ENCODE peak calls at places on chromosome 15, in four cellular contexts. O is fibroblast of mammary gland, C is GM12864, S is tibial artery. A is an unnamed sample.

GRCh38 chr15:27336676-27337075 is 365.7 kb downstream of the GABRG3 start:
- DNase-seq in O (no peak), C (no peak), S (no peak), A (no peak)

GRCh38 chr15:68154923-68155559 is 50.1 kb downstream of the CALML4 start:
- DNase-seq in O (peak; percentile 76), C (peak; percentile 24), S (peak; percentile 37), A (peak; percentile 83)

GRCh38 chr15:76994971-76995945 is at the start of gene PSTPIP1:
- DNase-seq in O (no peak), C (no peak), S (no peak), A (no peak)

GRCh38 chr15:87570186-87570585 is 686.4 kb downstream of the NTRK3 start:
- DNase-seq in O (no peak), C (no peak), S (no peak), A (no peak)

GRCh38 chr15:39300451-39301153 is 280.3 kb upstream of the THBS1 start:
- DNase-seq in O (peak; percentile 69), C (no peak), S (no peak), A (peak; percentile 73)

GRCh38 chr15:69046781-69047180 is 32.3 kb downstream of the NOX5 start:
- DNase-seq in O (no peak), C (no peak), S (no peak), A (no peak)

GRCh38 chr15:57611938-57612337 is 20.2 kb downstream of the MYZAP start:
- DNase-seq in O (peak; percentile 30), C (no peak), S (peak; percentile 42), A (peak; percentile 48)

GRCh38 chr15:41894791-41895463 is 1.1 kb upstream of the SPTBN5 start:
- DNase-seq in O (peak; percentile 76), C (peak; percentile 53), S (peak; percentile 79), A (peak; percentile 77)

GRCh38 chr15:31504462-31504839 is 177.8 kb downstream of the KLF13 start:
- DNase-seq in O (no peak), C (no peak), S (no peak), A (no peak)

GRCh38 chr15:25700916-25701315 is 162.2 kb downstream of the ATP10A start:
- DNase-seq in O (no peak), C (no peak), S (no peak), A (no peak)

GRCh38 chr15:63474810-63475316 is 29.5 kb upstream of the USP3 start:
- DNase-seq in O (peak; percentile 25), C (peak; percentile 96), S (no peak), A (no peak)

GRCh38 chr15:49718846-49719245 is 98.0 kb downstream of the DTWD1 start:
- DNase-seq in O (no peak), C (no peak), S (no peak), A (no peak)

GRCh38 chr15:50256188-50257041 is 9.1 kb downstream of the HDC start:
- DNase-seq in O (peak; percentile 75), C (no peak), S (no peak), A (peak; percentile 60)

GRCh38 chr15:72800819-72801481 is 17.4 kb upstream of the ADPGK start:
- DNase-seq in O (peak; percentile 34), C (no peak), S (no peak), A (peak; percentile 32)

GRCh38 chr15:68277131-68277604 is 377 bp upstream of the FEM1B start:
- DNase-seq in O (peak; percentile 59), C (no peak), S (peak; percentile 54), A (peak; percentile 69)

GRCh38 chr15:75533945-75534344 is 45.2 kb downstream of the PTPN9 start:
- DNase-seq in O (no peak), C (no peak), S (no peak), A (no peak)

GRCh38 chr15:95825198-95825597 is 505.3 kb upstream of the NR2F2 start:
- DNase-seq in O (no peak), C (no peak), S (no peak), A (no peak)

GRCh38 chr15:95826388-95826781 is 504.1 kb upstream of the NR2F2 start:
- DNase-seq in O (no peak), C (no peak), S (no peak), A (no peak)

GRCh38 chr15:95829062-95829461 is 501.4 kb upstream of the NR2F2 start:
- DNase-seq in O (no peak), C (no peak), S (no peak), A (no peak)

GRCh38 chr15:95825672-95826387 is 504.7 kb upstream of the NR2F2 start:
- DNase-seq in O (no peak), C (no peak), S (no peak), A (no peak)

GRCh38 chr15:95826831-95827230 is 503.7 kb upstream of the NR2F2 start:
- DNase-seq in O (no peak), C (no peak), S (no peak), A (no peak)
- TF ChIP-seq CTCF in O (peak; percentile 15), C (no peak), S (no peak), A (peak; percentile 14)

DNA sequence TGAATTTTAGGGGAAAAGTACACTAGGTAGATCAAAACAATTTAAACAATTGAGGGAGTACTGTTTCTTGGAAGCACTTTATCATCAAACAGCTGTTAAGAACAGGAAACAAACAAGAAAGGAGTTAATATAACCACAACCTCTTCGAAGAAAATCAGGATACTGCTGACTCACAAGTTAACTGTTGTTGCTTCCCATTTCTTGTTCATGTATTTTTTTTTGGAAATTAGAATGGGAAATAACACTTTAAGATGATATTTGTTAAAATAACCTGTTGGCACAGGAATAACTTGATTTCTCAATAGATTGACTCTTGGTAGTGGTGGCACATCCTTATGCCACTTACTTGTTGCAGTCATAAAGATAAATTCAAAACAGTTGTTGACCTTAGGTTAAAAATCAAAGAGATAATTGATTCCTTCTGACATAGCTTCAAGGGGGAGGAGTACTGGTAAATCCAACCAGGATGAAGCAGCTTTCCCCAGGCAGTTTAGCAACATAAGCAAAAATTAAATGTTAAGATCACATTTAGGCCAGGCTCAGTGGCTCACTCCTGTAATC is 3.3 kb downstream of the BNIP2 start:
- DNase-seq in O (peak; percentile 72), C (no peak), S (no peak), A (peak; percentile 75)
- H3K4me3 ChIP-seq in O (no peak overlapping the region), C (peak overlapping the region; percentile 17), S (no peak overlapping the region), A (peak overlapping the region; percentile 15)

DNA sequence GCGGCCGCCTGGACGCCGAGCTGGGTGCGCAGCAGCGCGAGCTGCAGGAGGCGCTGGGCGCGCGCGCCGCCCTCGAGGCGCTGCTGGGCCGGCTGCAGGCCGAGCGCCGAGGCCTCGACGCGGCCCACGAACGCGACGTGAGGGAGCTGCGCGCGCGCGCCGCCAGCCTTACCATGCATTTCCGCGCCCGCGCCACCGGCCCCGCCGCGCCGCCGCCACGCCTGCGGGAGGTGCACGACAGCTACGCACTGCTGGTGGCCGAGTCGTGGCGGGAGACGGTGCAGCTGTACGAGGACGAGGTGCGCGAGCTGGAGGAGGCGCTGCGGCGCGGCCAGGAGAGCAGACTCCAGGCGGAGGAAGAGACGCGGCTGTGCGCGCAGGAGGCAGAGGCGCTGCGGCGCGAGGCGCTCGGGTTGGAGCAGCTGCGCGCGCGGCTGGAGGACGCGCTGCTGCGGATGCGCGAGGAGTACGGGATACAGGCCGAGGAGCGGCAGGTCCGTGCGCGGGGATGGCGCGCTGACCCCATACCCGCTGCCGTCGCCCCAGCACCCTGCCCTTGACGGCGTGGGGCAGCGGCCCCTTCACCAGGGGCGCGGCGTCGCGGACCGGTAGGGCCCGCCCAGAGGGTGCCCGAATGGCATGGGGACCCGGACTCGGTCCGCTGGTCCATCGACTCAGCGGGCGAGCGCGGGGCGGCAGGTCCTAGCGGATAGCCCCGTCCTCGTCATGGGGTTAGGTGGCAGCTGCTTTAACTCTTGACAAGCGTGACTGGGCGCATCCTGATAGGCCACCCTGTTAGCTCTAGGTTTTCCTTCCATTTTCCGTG is 849 bp downstream of the SYNM start:
- DNase-seq in O (peak; percentile 61), C (no peak), S (peak; percentile 40), A (peak; percentile 63)
- TF ChIP-seq CTCF in O (no peak), C (no peak), S (no peak), A (no peak)

GRCh38 chr15:90826886-90827435 is 41.4 kb upstream of the FURIN start:
- DNase-seq in O (no peak), C (no peak), S (no peak), A (no peak)

GRCh38 chr15:90834626-90835025 is 33.8 kb upstream of the FURIN start:
- DNase-seq in O (no peak), C (no peak), S (no peak), A (no peak)

GRCh38 chr15:90828111-90828510 is 40.3 kb upstream of the FURIN start:
- DNase-seq in O (no peak), C (no peak), S (no peak), A (no peak)

DNA sequence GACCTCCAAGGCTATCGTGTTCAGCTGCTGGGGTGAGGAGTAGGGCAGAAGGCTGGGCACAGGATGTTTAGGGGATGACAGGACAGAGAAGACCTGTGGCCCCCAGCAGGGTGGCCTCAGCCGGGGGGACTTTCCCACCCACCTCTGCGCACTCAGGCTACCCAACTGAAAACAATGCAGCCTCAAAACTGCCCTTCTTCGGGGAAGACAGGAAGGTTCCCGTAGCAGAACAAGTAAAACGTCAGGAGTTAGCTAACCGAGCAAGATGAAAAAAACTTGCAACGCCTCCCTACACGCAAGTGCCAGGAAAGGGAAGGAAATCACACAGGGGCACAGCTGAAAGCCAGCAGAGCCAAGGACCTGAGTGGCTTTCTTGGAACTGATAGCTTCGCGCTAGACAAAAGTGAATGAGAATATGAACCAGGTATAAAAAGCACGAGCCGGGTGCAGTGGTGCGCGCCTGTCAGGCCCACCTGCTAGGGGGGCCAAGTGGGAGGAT is 38.4 kb upstream of the FURIN start:
- DNase-seq in O (no peak), C (no peak), S (peak; percentile 55), A (peak; percentile 30)
- H3K4me3 ChIP-seq in O (no peak overlapping the region), C (no peak overlapping the region), S (no peak overlapping the region), A (no peak overlapping the region)

GRCh38 chr15:70827721-70828120 is 26.2 kb downstream of the LARP6 start:
- DNase-seq in O (no peak), C (no peak), S (no peak), A (no peak)

GRCh38 chr15:70831094-70831911 is 22.7 kb downstream of the LARP6 start:
- DNase-seq in O (no peak), C (no peak), S (no peak), A (no peak)

GRCh38 chr15:70830615-70831014 is 23.3 kb downstream of the LARP6 start:
- DNase-seq in O (no peak), C (no peak), S (no peak), A (no peak)

GRCh38 chr15:70832176-70832575 is 21.8 kb downstream of the LARP6 start:
- DNase-seq in O (no peak), C (no peak), S (no peak), A (no peak)

DNA sequence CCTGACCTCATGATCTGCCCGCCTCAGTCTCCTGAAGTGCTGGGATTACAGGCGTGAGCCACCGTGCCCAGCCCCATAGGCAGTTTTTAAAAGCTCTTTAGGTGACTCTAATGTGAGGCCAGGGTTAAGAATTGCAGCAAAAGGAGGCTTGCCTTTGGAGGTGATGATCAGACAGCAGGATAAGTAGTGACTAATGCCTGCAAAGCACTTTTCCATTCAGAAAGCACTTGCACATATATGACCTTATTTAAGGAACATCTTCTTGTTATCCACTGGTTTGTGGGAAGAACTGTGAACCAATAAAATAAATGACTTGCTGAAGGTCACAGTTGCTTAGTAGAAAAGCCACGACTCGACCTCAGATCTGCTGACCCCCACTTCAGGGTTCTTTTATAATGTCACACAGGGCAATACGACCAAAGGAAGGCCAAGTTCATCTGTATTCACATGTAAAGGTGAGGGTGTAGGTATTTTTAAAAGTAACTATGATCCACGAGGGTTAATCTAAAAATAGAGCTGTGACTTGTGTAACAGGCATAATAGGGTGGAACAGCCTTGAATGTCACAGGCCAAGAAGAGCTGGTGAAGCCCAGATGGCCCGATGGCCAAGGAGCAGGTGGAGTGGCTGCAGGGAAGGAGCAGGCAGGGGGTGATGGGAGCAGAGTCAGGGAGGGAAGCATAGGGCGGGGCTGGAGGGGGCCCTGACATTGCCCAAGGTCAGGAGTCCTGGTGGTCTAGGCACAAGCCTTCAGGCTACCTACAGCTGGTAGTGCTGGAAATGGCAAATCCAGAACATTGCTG is 24.4 kb downstream of the LARP6 start:
- DNase-seq in O (no peak), C (no peak), S (no peak), A (no peak)
- TF ChIP-seq CTCF in O (no peak), C (no peak), S (no peak), A (no peak)

GRCh38 chr15:35182841-35183479 is 97.9 kb upstream of the NANOGP8 start:
- DNase-seq in O (no peak), C (no peak), S (no peak), A (no peak)
- H3K4me3 ChIP-seq in O (no peak overlapping the region), C (no peak overlapping the region), S (no peak overlapping the region), A (no peak overlapping the region)